ENCODE peak calls at places on chromosomes 12 and 14, in nine cellular contexts. One of them, this sample, is unnamed.

GRCh38 chr12:62482769-62483168 is 16.1 kb downstream of the MON2 start:
- DNase-seq in sigmoid colon: no peak
- DNase-seq in left ventricle myocardium inferior: no peak
- DNase-seq in substantia nigra: no peak
- DNase-seq in CD4-positive, CD25-positive, alpha-beta regulatory T cell: no peak
- DNase-seq in effector memory CD4-positive, alpha-beta T cell: no peak
- DNase-seq in epithelial cell of prostate: no peak
- DNase-seq in H9: no peak
- DNase-seq in SK-N-SH: no peak
- DNase-seq in this sample: no peak

GRCh38 chr12:100862600-100863149 is 68.1 kb downstream of the ANO4 start:
- DNase-seq in SK-N-SH: no peak
- DNase-seq in effector memory CD4-positive, alpha-beta T cell: no peak
- DNase-seq in H9: no peak
- DNase-seq in CD4-positive, CD25-positive, alpha-beta regulatory T cell: no peak
- DNase-seq in substantia nigra: no peak
- DNase-seq in left ventricle myocardium inferior: no peak
- DNase-seq in sigmoid colon: no peak
- DNase-seq in epithelial cell of prostate: no peak
- DNase-seq in this sample: no peak

GRCh38 chr12:123733243-123733642 is 21.1 kb downstream of the ATP6V0A2 start:
- DNase-seq in left ventricle myocardium inferior: no peak
- DNase-seq in sigmoid colon: no peak
- DNase-seq in CD4-positive, CD25-positive, alpha-beta regulatory T cell: no peak
- DNase-seq in SK-N-SH: no peak
- DNase-seq in H9: no peak
- DNase-seq in effector memory CD4-positive, alpha-beta T cell: no peak
- DNase-seq in substantia nigra: no peak
- DNase-seq in epithelial cell of prostate: no peak
- DNase-seq in this sample: no peak

GRCh38 chr12:124457287-124458219 is 109.9 kb downstream of the NCOR2 start:
- DNase-seq in effector memory CD4-positive, alpha-beta T cell: peak
- DNase-seq in left ventricle myocardium inferior: peak
- DNase-seq in SK-N-SH: no peak
- DNase-seq in epithelial cell of prostate: no peak
- DNase-seq in CD4-positive, CD25-positive, alpha-beta regulatory T cell: peak
- DNase-seq in sigmoid colon: peak
- DNase-seq in H9: no peak
- DNase-seq in substantia nigra: peak
- DNase-seq in this sample: peak

GRCh38 chr14:52951730-52952481 is 1.1 kb upstream of the FERMT2 start:
- DNase-seq in epithelial cell of prostate: no peak
- DNase-seq in effector memory CD4-positive, alpha-beta T cell: no peak
- DNase-seq in substantia nigra: peak
- DNase-seq in H9: peak
- DNase-seq in SK-N-SH: peak
- DNase-seq in sigmoid colon: peak
- DNase-seq in left ventricle myocardium inferior: no peak
- DNase-seq in CD4-positive, CD25-positive, alpha-beta regulatory T cell: no peak
- DNase-seq in this sample: peak

GRCh38 chr14:93970967-93971634 is 5.3 kb downstream of the ASB2 start:
- DNase-seq in left ventricle myocardium inferior: no peak
- DNase-seq in CD4-positive, CD25-positive, alpha-beta regulatory T cell: no peak
- DNase-seq in epithelial cell of prostate: no peak
- DNase-seq in sigmoid colon: no peak
- DNase-seq in SK-N-SH: no peak
- DNase-seq in effector memory CD4-positive, alpha-beta T cell: no peak
- DNase-seq in H9: no peak
- DNase-seq in substantia nigra: no peak
- DNase-seq in this sample: no peak

GRCh38 chr14:68807148-68807600 is 14.3 kb upstream of the ZFP36L1 start:
- DNase-seq in H9: peak
- DNase-seq in sigmoid colon: peak
- DNase-seq in left ventricle myocardium inferior: peak
- DNase-seq in effector memory CD4-positive, alpha-beta T cell: no peak
- DNase-seq in SK-N-SH: peak
- DNase-seq in CD4-positive, CD25-positive, alpha-beta regulatory T cell: no peak
- DNase-seq in substantia nigra: peak
- DNase-seq in epithelial cell of prostate: no peak
- DNase-seq in this sample: no peak

GRCh38 chr14:90760591-90761316 is 55.5 kb downstream of the TTC7B start:
- DNase-seq in substantia nigra: no peak
- DNase-seq in H9: peak
- DNase-seq in epithelial cell of prostate: no peak
- DNase-seq in effector memory CD4-positive, alpha-beta T cell: no peak
- DNase-seq in sigmoid colon: no peak
- DNase-seq in SK-N-SH: peak
- DNase-seq in left ventricle myocardium inferior: no peak
- DNase-seq in CD4-positive, CD25-positive, alpha-beta regulatory T cell: no peak
- DNase-seq in this sample: no peak

GRCh38 chr14:23951590-23952143 is 1.9 kb upstream of the DHRS4 start:
- DNase-seq in SK-N-SH: no peak
- DNase-seq in epithelial cell of prostate: no peak
- DNase-seq in effector memory CD4-positive, alpha-beta T cell: no peak
- DNase-seq in left ventricle myocardium inferior: no peak
- DNase-seq in H9: peak
- DNase-seq in sigmoid colon: no peak
- DNase-seq in CD4-positive, CD25-positive, alpha-beta regulatory T cell: no peak
- DNase-seq in substantia nigra: peak
- DNase-seq in this sample: no peak

GRCh38 chr14:80390911-80391310 is 179.6 kb upstream of the DIO2 start:
- DNase-seq in H9: no peak
- DNase-seq in substantia nigra: no peak
- DNase-seq in effector memory CD4-positive, alpha-beta T cell: no peak
- DNase-seq in sigmoid colon: no peak
- DNase-seq in epithelial cell of prostate: peak
- DNase-seq in left ventricle myocardium inferior: no peak
- DNase-seq in SK-N-SH: no peak
- DNase-seq in CD4-positive, CD25-positive, alpha-beta regulatory T cell: no peak
- DNase-seq in this sample: no peak

GRCh38 chr14:20456971-20457370 is 1.9 kb downstream of the APEX1 start:
- DNase-seq in SK-N-SH: no peak
- DNase-seq in H9: no peak
- DNase-seq in epithelial cell of prostate: no peak
- DNase-seq in substantia nigra: no peak
- DNase-seq in effector memory CD4-positive, alpha-beta T cell: no peak
- DNase-seq in left ventricle myocardium inferior: no peak
- DNase-seq in sigmoid colon: no peak
- DNase-seq in CD4-positive, CD25-positive, alpha-beta regulatory T cell: no peak
- DNase-seq in this sample: no peak

GRCh38 chr12:7210642-7211151 is 21.2 kb downstream of the PEX5 start:
- DNase-seq in effector memory CD4-positive, alpha-beta T cell: no peak
- DNase-seq in SK-N-SH: no peak
- DNase-seq in substantia nigra: no peak
- DNase-seq in sigmoid colon: no peak
- DNase-seq in left ventricle myocardium inferior: no peak
- DNase-seq in H9: no peak
- DNase-seq in epithelial cell of prostate: no peak
- DNase-seq in CD4-positive, CD25-positive, alpha-beta regulatory T cell: no peak
- DNase-seq in this sample: no peak

GRCh38 chr14:20684662-20685456 is 499 bp downstream of the RNASE4 start:
- DNase-seq in CD4-positive, CD25-positive, alpha-beta regulatory T cell: no peak
- DNase-seq in SK-N-SH: no peak
- DNase-seq in effector memory CD4-positive, alpha-beta T cell: no peak
- DNase-seq in left ventricle myocardium inferior: no peak
- DNase-seq in epithelial cell of prostate: no peak
- DNase-seq in substantia nigra: no peak
- DNase-seq in sigmoid colon: peak
- DNase-seq in H9: peak
- DNase-seq in this sample: peak

GRCh38 chr12:79006306-79006705 is 141.7 kb downstream of the SYT1 start:
- DNase-seq in epithelial cell of prostate: no peak
- DNase-seq in sigmoid colon: no peak
- DNase-seq in SK-N-SH: no peak
- DNase-seq in effector memory CD4-positive, alpha-beta T cell: no peak
- DNase-seq in H9: no peak
- DNase-seq in left ventricle myocardium inferior: no peak
- DNase-seq in CD4-positive, CD25-positive, alpha-beta regulatory T cell: no peak
- DNase-seq in substantia nigra: no peak
- DNase-seq in this sample: no peak

GRCh38 chr12:105995986-105996385 is 142.8 kb downstream of the NUAK1 start:
- DNase-seq in effector memory CD4-positive, alpha-beta T cell: no peak
- DNase-seq in sigmoid colon: no peak
- DNase-seq in H9: no peak
- DNase-seq in epithelial cell of prostate: no peak
- DNase-seq in SK-N-SH: no peak
- DNase-seq in substantia nigra: no peak
- DNase-seq in left ventricle myocardium inferior: no peak
- DNase-seq in CD4-positive, CD25-positive, alpha-beta regulatory T cell: no peak
- DNase-seq in this sample: no peak

DNA sequence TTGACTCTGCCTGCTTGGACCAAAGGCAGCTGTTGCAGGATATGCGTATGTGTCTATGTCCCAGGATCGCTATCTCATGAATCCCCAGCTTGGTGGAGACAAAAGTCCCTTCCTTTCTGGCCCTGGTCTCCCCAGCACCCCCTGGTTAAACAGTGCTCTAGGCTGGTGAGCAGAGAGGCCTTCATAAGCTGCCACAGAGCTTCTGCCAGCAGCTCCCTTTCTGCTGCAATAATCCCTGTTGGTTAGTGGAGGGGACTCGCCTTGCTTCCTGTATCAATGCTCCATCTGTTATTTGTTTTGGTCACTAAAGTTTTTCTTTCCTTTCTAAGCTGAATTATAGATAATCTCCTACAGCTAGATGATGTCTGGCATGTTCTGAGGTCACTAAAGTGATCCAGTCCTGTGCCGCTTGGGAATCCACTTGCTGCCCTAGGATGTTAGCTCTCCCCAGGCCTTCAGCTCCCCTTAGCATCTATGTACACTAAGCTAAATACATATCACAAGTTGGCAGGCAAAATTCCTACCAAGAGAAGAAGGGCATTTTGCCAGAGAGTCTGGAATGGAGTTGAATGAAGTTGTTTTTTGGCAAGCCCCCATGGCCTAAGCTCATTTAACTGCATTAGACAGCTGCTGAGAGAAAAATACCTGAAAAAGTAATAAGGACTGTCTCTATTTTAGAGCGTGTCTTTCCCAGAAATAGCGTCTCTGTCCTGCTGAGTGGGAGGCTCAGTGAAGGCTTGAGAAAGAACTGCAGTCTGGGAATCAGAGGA is 47.8 kb downstream of the RDH12 start:
- DNase-seq in effector memory CD4-positive, alpha-beta T cell: no peak
- DNase-seq in SK-N-SH: no peak
- DNase-seq in sigmoid colon: no peak
- DNase-seq in left ventricle myocardium inferior: no peak
- DNase-seq in epithelial cell of prostate: no peak
- DNase-seq in CD4-positive, CD25-positive, alpha-beta regulatory T cell: no peak
- DNase-seq in H9: no peak
- DNase-seq in substantia nigra: no peak
- DNase-seq in this sample: no peak
- H3K27ac ChIP-seq in effector memory CD4-positive, alpha-beta T cell: no peak
- H3K27ac ChIP-seq in SK-N-SH: peak
- H3K27ac ChIP-seq in sigmoid colon: no peak
- H3K27ac ChIP-seq in left ventricle myocardium inferior: no peak
- H3K27ac ChIP-seq in epithelial cell of prostate: no peak
- H3K27ac ChIP-seq in CD4-positive, CD25-positive, alpha-beta regulatory T cell: no peak
- H3K27ac ChIP-seq in H9: no peak
- H3K27ac ChIP-seq in substantia nigra: no peak
- H3K27ac ChIP-seq in this sample: no peak

GRCh38 chr14:32076278-32077080 is 625 bp upstream of the ARHGAP5 start:
- DNase-seq in left ventricle myocardium inferior: peak
- DNase-seq in CD4-positive, CD25-positive, alpha-beta regulatory T cell: peak
- DNase-seq in effector memory CD4-positive, alpha-beta T cell: peak
- DNase-seq in H9: peak
- DNase-seq in epithelial cell of prostate: peak
- DNase-seq in substantia nigra: peak
- DNase-seq in SK-N-SH: peak
- DNase-seq in sigmoid colon: peak
- DNase-seq in this sample: peak
- H3K27ac ChIP-seq in left ventricle myocardium inferior: peak
- H3K27ac ChIP-seq in CD4-positive, CD25-positive, alpha-beta regulatory T cell: peak
- H3K27ac ChIP-seq in effector memory CD4-positive, alpha-beta T cell: peak
- H3K27ac ChIP-seq in H9: peak
- H3K27ac ChIP-seq in epithelial cell of prostate: peak
- H3K27ac ChIP-seq in substantia nigra: peak
- H3K27ac ChIP-seq in SK-N-SH: peak
- H3K27ac ChIP-seq in sigmoid colon: peak
- H3K27ac ChIP-seq in this sample: peak

GRCh38 chr14:83004456-83005006 is 1470.9 kb upstream of the SEL1L start:
- DNase-seq in epithelial cell of prostate: no peak
- DNase-seq in CD4-positive, CD25-positive, alpha-beta regulatory T cell: no peak
- DNase-seq in H9: no peak
- DNase-seq in sigmoid colon: no peak
- DNase-seq in left ventricle myocardium inferior: no peak
- DNase-seq in substantia nigra: no peak
- DNase-seq in effector memory CD4-positive, alpha-beta T cell: no peak
- DNase-seq in SK-N-SH: no peak
- DNase-seq in this sample: no peak

DNA sequence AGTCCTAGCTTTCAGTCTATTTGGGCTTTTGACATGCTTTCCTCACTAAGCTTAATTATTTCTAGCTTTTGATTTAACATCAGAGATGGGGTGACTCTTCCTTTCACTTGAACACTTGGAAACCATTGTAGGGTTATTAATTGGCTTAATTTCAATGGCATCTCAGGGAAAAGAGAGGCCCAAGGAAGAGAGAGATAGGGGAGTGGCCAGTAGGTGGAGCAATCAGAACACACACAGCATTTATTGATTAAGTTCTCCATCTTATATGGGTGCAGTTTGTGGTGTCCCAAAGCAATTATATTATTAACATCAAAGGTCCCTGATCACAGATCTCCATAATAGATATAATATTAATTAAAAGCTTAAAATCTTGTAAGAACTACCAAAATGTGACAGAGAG is 1466.1 kb upstream of the SEL1L start:
- DNase-seq in left ventricle myocardium inferior: no peak
- DNase-seq in effector memory CD4-positive, alpha-beta T cell: no peak
- DNase-seq in sigmoid colon: no peak
- DNase-seq in CD4-positive, CD25-positive, alpha-beta regulatory T cell: no peak
- DNase-seq in SK-N-SH: no peak
- DNase-seq in substantia nigra: no peak
- DNase-seq in epithelial cell of prostate: no peak
- DNase-seq in H9: peak
- DNase-seq in this sample: no peak
- H3K27ac ChIP-seq in left ventricle myocardium inferior: no peak
- H3K27ac ChIP-seq in effector memory CD4-positive, alpha-beta T cell: no peak
- H3K27ac ChIP-seq in sigmoid colon: no peak
- H3K27ac ChIP-seq in CD4-positive, CD25-positive, alpha-beta regulatory T cell: no peak
- H3K27ac ChIP-seq in SK-N-SH: no peak
- H3K27ac ChIP-seq in substantia nigra: no peak
- H3K27ac ChIP-seq in epithelial cell of prostate: no peak
- H3K27ac ChIP-seq in H9: no peak
- H3K27ac ChIP-seq in this sample: no peak

GRCh38 chr12:30330565-30330964 is 365.1 kb downstream of the IPO8 start:
- DNase-seq in H9: no peak
- DNase-seq in epithelial cell of prostate: no peak
- DNase-seq in substantia nigra: no peak
- DNase-seq in CD4-positive, CD25-positive, alpha-beta regulatory T cell: no peak
- DNase-seq in SK-N-SH: no peak
- DNase-seq in effector memory CD4-positive, alpha-beta T cell: no peak
- DNase-seq in sigmoid colon: no peak
- DNase-seq in left ventricle myocardium inferior: no peak
- DNase-seq in this sample: no peak

DNA sequence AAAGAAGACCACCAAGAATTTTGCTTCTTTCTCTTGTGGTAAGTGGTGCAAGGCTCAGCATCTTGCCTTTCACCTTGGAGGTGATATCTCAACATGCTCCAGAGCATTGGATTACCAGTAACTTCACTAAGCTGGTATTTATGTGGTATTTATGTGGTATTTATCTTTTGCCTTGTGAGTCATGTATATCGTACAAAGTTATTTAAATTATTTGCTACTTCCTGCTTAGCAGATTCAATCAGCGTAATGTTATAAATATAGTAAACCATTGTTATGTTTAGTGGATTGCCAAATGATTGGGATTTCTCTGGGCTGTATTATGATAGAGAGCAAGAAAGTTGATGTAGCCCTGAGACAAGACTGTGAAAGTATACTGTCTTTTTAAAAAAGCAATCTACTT is 366.4 kb downstream of the IPO8 start:
- DNase-seq in effector memory CD4-positive, alpha-beta T cell: no peak
- DNase-seq in H9: no peak
- DNase-seq in sigmoid colon: no peak
- DNase-seq in left ventricle myocardium inferior: no peak
- DNase-seq in CD4-positive, CD25-positive, alpha-beta regulatory T cell: no peak
- DNase-seq in epithelial cell of prostate: no peak
- DNase-seq in SK-N-SH: no peak
- DNase-seq in substantia nigra: no peak
- DNase-seq in this sample: no peak
- H3K27ac ChIP-seq in effector memory CD4-positive, alpha-beta T cell: no peak
- H3K27ac ChIP-seq in H9: no peak
- H3K27ac ChIP-seq in sigmoid colon: no peak
- H3K27ac ChIP-seq in left ventricle myocardium inferior: no peak
- H3K27ac ChIP-seq in CD4-positive, CD25-positive, alpha-beta regulatory T cell: no peak
- H3K27ac ChIP-seq in epithelial cell of prostate: no peak
- H3K27ac ChIP-seq in SK-N-SH: no peak
- H3K27ac ChIP-seq in substantia nigra: no peak
- H3K27ac ChIP-seq in this sample: no peak

This sample was measured in tibial nerve.